ENCODE peak calls at places on chromosome 2, in nine cellular contexts. One of them, this sample, is unnamed.

GRCh38 chr2:131155208-131155855 is 50.2 kb downstream of the PLEKHB2 start:
- DNase-seq in NCI-H2029: no peak
- DNase-seq in hepatic stellate cell: no peak
- DNase-seq in activated CD8-positive, alpha-beta memory T cell treated with anti-CD3 and anti-CD28 coated beads, Interleukin-2, amount 10 ng/mL, durations not matched to agents 7 days and 5 days: no peak
- DNase-seq in lung microvascular endothelial cell: no peak
- DNase-seq in kidney tubule cell: no peak
- DNase-seq in activated T-cell treated with anti-CD3 and anti-CD28 coated beads, Interleukin-2, amount 50 U/mL, for 24 hours: no peak
- DNase-seq in GM10248: no peak
- DNase-seq in heart left ventricle: no peak
- DNase-seq in this sample: no peak

GRCh38 chr2:218281449-218281848 is 10.9 kb downstream of the TMBIM1 start:
- DNase-seq in NCI-H2029: no peak
- DNase-seq in hepatic stellate cell: no peak
- DNase-seq in activated CD8-positive, alpha-beta memory T cell treated with anti-CD3 and anti-CD28 coated beads, Interleukin-2, amount 10 ng/mL, durations not matched to agents 7 days and 5 days: no peak
- DNase-seq in lung microvascular endothelial cell: no peak
- DNase-seq in kidney tubule cell: peak; percentile 44
- DNase-seq in activated T-cell treated with anti-CD3 and anti-CD28 coated beads, Interleukin-2, amount 50 U/mL, for 24 hours: no peak
- DNase-seq in GM10248: no peak
- DNase-seq in heart left ventricle: no peak
- DNase-seq in this sample: no peak

GRCh38 chr2:223269386-223269785 is 217.4 kb downstream of the KCNE4 start:
- DNase-seq in NCI-H2029: no peak
- DNase-seq in hepatic stellate cell: no peak
- DNase-seq in activated CD8-positive, alpha-beta memory T cell treated with anti-CD3 and anti-CD28 coated beads, Interleukin-2, amount 10 ng/mL, durations not matched to agents 7 days and 5 days: no peak
- DNase-seq in lung microvascular endothelial cell: no peak
- DNase-seq in kidney tubule cell: no peak
- DNase-seq in activated T-cell treated with anti-CD3 and anti-CD28 coated beads, Interleukin-2, amount 50 U/mL, for 24 hours: no peak
- DNase-seq in GM10248: no peak
- DNase-seq in heart left ventricle: no peak
- DNase-seq in this sample: no peak

GRCh38 chr2:240581811-240582210 is 4.7 kb upstream of the CAPN10 start:
- DNase-seq in NCI-H2029: no peak
- DNase-seq in hepatic stellate cell: no peak
- DNase-seq in activated CD8-positive, alpha-beta memory T cell treated with anti-CD3 and anti-CD28 coated beads, Interleukin-2, amount 10 ng/mL, durations not matched to agents 7 days and 5 days: no peak
- DNase-seq in lung microvascular endothelial cell: no peak
- DNase-seq in kidney tubule cell: no peak
- DNase-seq in activated T-cell treated with anti-CD3 and anti-CD28 coated beads, Interleukin-2, amount 50 U/mL, for 24 hours: no peak
- DNase-seq in GM10248: no peak
- DNase-seq in heart left ventricle: no peak
- DNase-seq in this sample: no peak

GRCh38 chr2:10935953-10936942 is 24.5 kb downstream of the KCNF1 start:
- DNase-seq in NCI-H2029: peak; percentile 40
- DNase-seq in hepatic stellate cell: peak; percentile 98
- DNase-seq in activated CD8-positive, alpha-beta memory T cell treated with anti-CD3 and anti-CD28 coated beads, Interleukin-2, amount 10 ng/mL, durations not matched to agents 7 days and 5 days: no peak
- DNase-seq in lung microvascular endothelial cell: peak; percentile 96
- DNase-seq in kidney tubule cell: peak; percentile 99
- DNase-seq in activated T-cell treated with anti-CD3 and anti-CD28 coated beads, Interleukin-2, amount 50 U/mL, for 24 hours: no peak
- DNase-seq in GM10248: no peak
- DNase-seq in heart left ventricle: no peak
- DNase-seq in this sample: no peak

GRCh38 chr2:11726384-11726783 is 20.0 kb upstream of the LPIN1 start:
- DNase-seq in NCI-H2029: peak; percentile 55
- DNase-seq in hepatic stellate cell: no peak
- DNase-seq in activated CD8-positive, alpha-beta memory T cell treated with anti-CD3 and anti-CD28 coated beads, Interleukin-2, amount 10 ng/mL, durations not matched to agents 7 days and 5 days: no peak
- DNase-seq in lung microvascular endothelial cell: no peak
- DNase-seq in kidney tubule cell: no peak
- DNase-seq in activated T-cell treated with anti-CD3 and anti-CD28 coated beads, Interleukin-2, amount 50 U/mL, for 24 hours: no peak
- DNase-seq in GM10248: no peak
- DNase-seq in heart left ventricle: no peak
- DNase-seq in this sample: no peak

GRCh38 chr2:190943706-190944105 is 63.1 kb downstream of the GLS start:
- DNase-seq in NCI-H2029: no peak
- DNase-seq in hepatic stellate cell: no peak
- DNase-seq in activated CD8-positive, alpha-beta memory T cell treated with anti-CD3 and anti-CD28 coated beads, Interleukin-2, amount 10 ng/mL, durations not matched to agents 7 days and 5 days: no peak
- DNase-seq in lung microvascular endothelial cell: no peak
- DNase-seq in kidney tubule cell: peak; percentile 50
- DNase-seq in activated T-cell treated with anti-CD3 and anti-CD28 coated beads, Interleukin-2, amount 50 U/mL, for 24 hours: no peak
- DNase-seq in GM10248: no peak
- DNase-seq in heart left ventricle: no peak
- DNase-seq in this sample: no peak

GRCh38 chr2:118635891-118636290 is 211.6 kb downstream of the EN1 start:
- DNase-seq in NCI-H2029: no peak
- DNase-seq in hepatic stellate cell: no peak
- DNase-seq in activated CD8-positive, alpha-beta memory T cell treated with anti-CD3 and anti-CD28 coated beads, Interleukin-2, amount 10 ng/mL, durations not matched to agents 7 days and 5 days: no peak
- DNase-seq in lung microvascular endothelial cell: no peak
- DNase-seq in kidney tubule cell: no peak
- DNase-seq in activated T-cell treated with anti-CD3 and anti-CD28 coated beads, Interleukin-2, amount 50 U/mL, for 24 hours: no peak
- DNase-seq in GM10248: no peak
- DNase-seq in heart left ventricle: no peak
- DNase-seq in this sample: no peak

GRCh38 chr2:207833265-207833751 is 63.6 kb upstream of the FZD5 start:
- DNase-seq in NCI-H2029: no peak
- DNase-seq in hepatic stellate cell: no peak
- DNase-seq in activated CD8-positive, alpha-beta memory T cell treated with anti-CD3 and anti-CD28 coated beads, Interleukin-2, amount 10 ng/mL, durations not matched to agents 7 days and 5 days: no peak
- DNase-seq in lung microvascular endothelial cell: no peak
- DNase-seq in kidney tubule cell: peak; percentile 36
- DNase-seq in activated T-cell treated with anti-CD3 and anti-CD28 coated beads, Interleukin-2, amount 50 U/mL, for 24 hours: no peak
- DNase-seq in GM10248: peak; percentile 75
- DNase-seq in heart left ventricle: no peak
- DNase-seq in this sample: no peak

GRCh38 chr2:235734700-235735205 is 240.9 kb downstream of the AGAP1 start:
- DNase-seq in NCI-H2029: no peak
- DNase-seq in hepatic stellate cell: no peak
- DNase-seq in activated CD8-positive, alpha-beta memory T cell treated with anti-CD3 and anti-CD28 coated beads, Interleukin-2, amount 10 ng/mL, durations not matched to agents 7 days and 5 days: no peak
- DNase-seq in lung microvascular endothelial cell: no peak
- DNase-seq in kidney tubule cell: no peak
- DNase-seq in activated T-cell treated with anti-CD3 and anti-CD28 coated beads, Interleukin-2, amount 50 U/mL, for 24 hours: no peak
- DNase-seq in GM10248: no peak
- DNase-seq in heart left ventricle: no peak
- DNase-seq in this sample: no peak

GRCh38 chr2:1588051-1588993 is 156.0 kb downstream of the PXDN start:
- DNase-seq in NCI-H2029: no peak
- DNase-seq in hepatic stellate cell: no peak
- DNase-seq in activated CD8-positive, alpha-beta memory T cell treated with anti-CD3 and anti-CD28 coated beads, Interleukin-2, amount 10 ng/mL, durations not matched to agents 7 days and 5 days: no peak
- DNase-seq in lung microvascular endothelial cell: no peak
- DNase-seq in kidney tubule cell: no peak
- DNase-seq in activated T-cell treated with anti-CD3 and anti-CD28 coated beads, Interleukin-2, amount 50 U/mL, for 24 hours: no peak
- DNase-seq in GM10248: no peak
- DNase-seq in heart left ventricle: no peak
- DNase-seq in this sample: no peak

GRCh38 chr2:25165992-25166618 is 2.3 kb downstream of the POMC start:
- DNase-seq in NCI-H2029: peak; percentile 51
- DNase-seq in hepatic stellate cell: no peak
- DNase-seq in activated CD8-positive, alpha-beta memory T cell treated with anti-CD3 and anti-CD28 coated beads, Interleukin-2, amount 10 ng/mL, durations not matched to agents 7 days and 5 days: peak; percentile 65
- DNase-seq in lung microvascular endothelial cell: peak; percentile 38
- DNase-seq in kidney tubule cell: peak; percentile 21
- DNase-seq in activated T-cell treated with anti-CD3 and anti-CD28 coated beads, Interleukin-2, amount 50 U/mL, for 24 hours: peak; percentile 60
- DNase-seq in GM10248: peak; percentile 81
- DNase-seq in heart left ventricle: peak; percentile 27
- DNase-seq in this sample: no peak

GRCh38 chr2:17930773-17931172 is 52.3 kb downstream of the KCNS3 start:
- DNase-seq in NCI-H2029: no peak
- DNase-seq in hepatic stellate cell: no peak
- DNase-seq in activated CD8-positive, alpha-beta memory T cell treated with anti-CD3 and anti-CD28 coated beads, Interleukin-2, amount 10 ng/mL, durations not matched to agents 7 days and 5 days: no peak
- DNase-seq in lung microvascular endothelial cell: no peak
- DNase-seq in kidney tubule cell: no peak
- DNase-seq in activated T-cell treated with anti-CD3 and anti-CD28 coated beads, Interleukin-2, amount 50 U/mL, for 24 hours: no peak
- DNase-seq in GM10248: no peak
- DNase-seq in heart left ventricle: no peak
- DNase-seq in this sample: no peak

GRCh38 chr2:231138699-231139098 is 13.9 kb upstream of the HTR2B start:
- DNase-seq in NCI-H2029: peak; percentile 94
- DNase-seq in hepatic stellate cell: no peak
- DNase-seq in activated CD8-positive, alpha-beta memory T cell treated with anti-CD3 and anti-CD28 coated beads, Interleukin-2, amount 10 ng/mL, durations not matched to agents 7 days and 5 days: no peak
- DNase-seq in lung microvascular endothelial cell: peak; percentile 72
- DNase-seq in kidney tubule cell: no peak
- DNase-seq in activated T-cell treated with anti-CD3 and anti-CD28 coated beads, Interleukin-2, amount 50 U/mL, for 24 hours: no peak
- DNase-seq in GM10248: no peak
- DNase-seq in heart left ventricle: no peak
- DNase-seq in this sample: peak; percentile 73

GRCh38 chr2:38533180-38533579 is 69.5 kb downstream of the HNRNPLL start:
- DNase-seq in NCI-H2029: no peak
- DNase-seq in hepatic stellate cell: no peak
- DNase-seq in activated CD8-positive, alpha-beta memory T cell treated with anti-CD3 and anti-CD28 coated beads, Interleukin-2, amount 10 ng/mL, durations not matched to agents 7 days and 5 days: no peak
- DNase-seq in lung microvascular endothelial cell: no peak
- DNase-seq in kidney tubule cell: no peak
- DNase-seq in activated T-cell treated with anti-CD3 and anti-CD28 coated beads, Interleukin-2, amount 50 U/mL, for 24 hours: no peak
- DNase-seq in GM10248: peak; percentile 74
- DNase-seq in heart left ventricle: no peak
- DNase-seq in this sample: no peak

GRCh38 chr2:30358351-30358750 is 88.7 kb upstream of the LCLAT1 start:
- DNase-seq in NCI-H2029: no peak
- DNase-seq in hepatic stellate cell: no peak
- DNase-seq in activated CD8-positive, alpha-beta memory T cell treated with anti-CD3 and anti-CD28 coated beads, Interleukin-2, amount 10 ng/mL, durations not matched to agents 7 days and 5 days: no peak
- DNase-seq in lung microvascular endothelial cell: no peak
- DNase-seq in kidney tubule cell: no peak
- DNase-seq in activated T-cell treated with anti-CD3 and anti-CD28 coated beads, Interleukin-2, amount 50 U/mL, for 24 hours: peak; percentile 6
- DNase-seq in GM10248: no peak
- DNase-seq in heart left ventricle: no peak
- DNase-seq in this sample: no peak

GRCh38 chr2:112483047-112483473 is 1.1 kb downstream of the TTL start:
- DNase-seq in NCI-H2029: peak; percentile 3
- DNase-seq in hepatic stellate cell: peak; percentile 62
- DNase-seq in activated CD8-positive, alpha-beta memory T cell treated with anti-CD3 and anti-CD28 coated beads, Interleukin-2, amount 10 ng/mL, durations not matched to agents 7 days and 5 days: peak; percentile 46
- DNase-seq in lung microvascular endothelial cell: peak; percentile 34
- DNase-seq in kidney tubule cell: peak; percentile 82
- DNase-seq in activated T-cell treated with anti-CD3 and anti-CD28 coated beads, Interleukin-2, amount 50 U/mL, for 24 hours: no peak
- DNase-seq in GM10248: no peak
- DNase-seq in heart left ventricle: no peak
- DNase-seq in this sample: no peak

This sample was measured in NCI-H2107.